ENCODE peak calls at places on chromosome 6, in eight cellular contexts. D is EL; F is AG10803; Q is A549; V is neural crest cell; W is fibroblast of the aortic adventitia; I is stimulated activated naive B cell treated with anti-CD40 and anti-IgM and Interleukin-4, amounts not matched to agents 10 μg/mL and 1 μg/mL and 100 μg/mL, for 72 hours; Y is ELF-1. N is an unnamed sample.

GRCh38 chr6:104161960-104162669 is 697.6 kb downstream of the HACE1 start:
- DNase-seq in Q (peak), F (peak), Y (no peak), W (peak), V (no peak), I (no peak), D (peak), N (no peak)

GRCh38 chr6:352896-353470 is 38.6 kb upstream of the IRF4 start:
- DNase-seq in Y (peak), Q (no peak), W (no peak), D (no peak), V (no peak), F (no peak), I (no peak), N (no peak)

GRCh38 chr6:28496099-28496779 is 19.4 kb downstream of the GPX6 start:
- DNase-seq in D (no peak), F (no peak), Q (no peak), W (peak), V (no peak), Y (no peak), I (no peak), N (no peak)

GRCh38 chr6:131023834-131024504 is 39.1 kb downstream of the EPB41L2 start:
- DNase-seq in D (peak), F (peak), I (no peak), Y (no peak), Q (peak), W (peak), V (no peak), N (no peak)

GRCh38 chr6:157240059-157240959 is 83.0 kb downstream of the TMEM242 start:
- DNase-seq in W (peak), F (peak), Y (peak), I (no peak), Q (no peak), D (peak), V (no peak), N (peak)

GRCh38 chr6:13762648-13763441 is 51.2 kb upstream of the RANBP9 start:
- DNase-seq in W (peak), F (peak), D (peak), Y (no peak), V (no peak), I (no peak), Q (no peak), N (no peak)

GRCh38 chr6:170269873-170270541 is 20.9 kb downstream of the DLL1 start:
- DNase-seq in Y (no peak), W (no peak), F (peak), D (no peak), V (no peak), Q (no peak), I (no peak), N (no peak)

GRCh38 chr6:170405311-170405975 is 98.9 kb downstream of the FAM120B start:
- DNase-seq in Q (no peak), D (peak), V (no peak), F (peak), Y (peak), I (no peak), W (peak), N (peak)

N was measured in dermis microvascular lymphatic vessel endothelial cell.